ENCODE peak calls at places on chromosomes 11 and 22, in eight cellular contexts. H, N, R, Y, V, K, Z and F are unnamed samples.

GRCh38 chr11:68311155-68312116 is 955 bp upstream of the LRP5 start:
- DNase-seq in H (no peak), N (no peak), R (no peak), Y (no peak), V (no peak), K (no peak), Z (no peak), F (no peak)

GRCh38 chr11:293852-294661 is 5.1 kb downstream of the PGGHG start:
- DNase-seq in H (no peak), N (peak), R (no peak), Y (no peak), V (no peak), K (no peak), Z (peak), F (peak)

GRCh38 chr22:17063372-17064106 is 21.3 kb upstream of the IL17RA start:
- DNase-seq in H (peak), N (no peak), R (no peak), Y (no peak), V (peak), K (no peak), Z (no peak), F (peak)

GRCh38 chr22:19853879-19854777 is 546 bp downstream of the GNB1L start:
- DNase-seq in H (peak), N (no peak), R (no peak), Y (no peak), V (peak), K (no peak), Z (no peak), F (peak)

GRCh38 chr22:25453058-25453457 is 111.4 kb upstream of the GRK3 start:
- DNase-seq in H (no peak), N (no peak), R (no peak), Y (no peak), V (no peak), K (no peak), Z (no peak), F (no peak)

GRCh38 chr11:1460994-1461805 is 25.4 kb downstream of the MOB2 start:
- DNase-seq in H (peak), N (no peak), R (no peak), Y (no peak), V (no peak), K (no peak), Z (no peak), F (no peak)

GRCh38 chr11:10265936-10266335 is 28.1 kb downstream of the SBF2 start:
- DNase-seq in H (no peak), N (no peak), R (no peak), Y (no peak), V (no peak), K (no peak), Z (no peak), F (no peak)

GRCh38 chr11:92822410-92822809 is 147.0 kb upstream of the MTNR1B start:
- DNase-seq in H (no peak), N (no peak), R (no peak), Y (no peak), V (no peak), K (no peak), Z (no peak), F (no peak)

GRCh38 chr11:70538641-70539359 is 140.5 kb downstream of the CTTN start:
- DNase-seq in H (no peak), N (peak), R (no peak), Y (no peak), V (no peak), K (no peak), Z (no peak), F (no peak)

GRCh38 chr22:35457729-35458546 is 58.0 kb downstream of the MCM5 start:
- DNase-seq in H (no peak), N (no peak), R (no peak), Y (no peak), V (no peak), K (no peak), Z (no peak), F (no peak)

GRCh38 chr11:68461284-68461861 is 821 bp downstream of the PPP6R3 start:
- DNase-seq in H (peak), N (no peak), R (no peak), Y (no peak), V (peak), K (no peak), Z (no peak), F (no peak)

GRCh38 chr11:114317738-114318137 is 21.5 kb downstream of the NNMT start:
- DNase-seq in H (peak), N (no peak), R (no peak), Y (peak), V (peak), K (no peak), Z (peak), F (no peak)

GRCh38 chr22:17339095-17339693 is 30.1 kb upstream of the CECR2 start:
- DNase-seq in H (no peak), N (peak), R (no peak), Y (no peak), V (peak), K (peak), Z (no peak), F (no peak)

GRCh38 chr11:91778758-91779157 is 445.9 kb upstream of the FAT3 start:
- DNase-seq in H (no peak), N (no peak), R (no peak), Y (no peak), V (no peak), K (no peak), Z (no peak), F (no peak)

GRCh38 chr22:49008682-49009235 is 818.9 kb downstream of the BRD1 start:
- DNase-seq in H (no peak), N (no peak), R (no peak), Y (no peak), V (no peak), K (no peak), Z (no peak), F (peak)

GRCh38 chr22:27632451-27633295 is 168.9 kb downstream of the MN1 start:
- DNase-seq in H (no peak), N (no peak), R (no peak), Y (no peak), V (no peak), K (no peak), Z (peak), F (no peak)

GRCh38 chr22:46129390-46130041 is 20.8 kb upstream of the PPARA start:
- DNase-seq in H (no peak), N (peak), R (no peak), Y (no peak), V (no peak), K (peak), Z (peak), F (no peak)

GRCh38 chr11:78651923-78652602 is 77.4 kb upstream of the NARS2 start:
- DNase-seq in H (no peak), N (no peak), R (no peak), Y (no peak), V (no peak), K (no peak), Z (no peak), F (no peak)

GRCh38 chr11:30206249-30206996 is 24.4 kb upstream of the FSHB start:
- DNase-seq in H (no peak), N (no peak), R (no peak), Y (no peak), V (no peak), K (no peak), Z (no peak), F (no peak)

GRCh38 chr22:46948411-46949144 is 186.1 kb downstream of the TBC1D22A start:
- DNase-seq in H (no peak), N (no peak), R (no peak), Y (no peak), V (no peak), K (no peak), Z (no peak), F (no peak)

GRCh38 chr11:110565690-110566336 is 136.1 kb downstream of the FDX1 start:
- DNase-seq in H (no peak), N (no peak), R (no peak), Y (no peak), V (no peak), K (no peak), Z (no peak), F (no peak)

GRCh38 chr11:89235976-89236375 is 58.3 kb downstream of the TYR start:
- DNase-seq in H (no peak), N (no peak), R (no peak), Y (no peak), V (peak), K (no peak), Z (no peak), F (no peak)

GRCh38 chr22:48851933-48852549 is 975.6 kb downstream of the BRD1 start:
- DNase-seq in H (no peak), N (no peak), R (no peak), Y (no peak), V (no peak), K (no peak), Z (no peak), F (no peak)

GRCh38 chr11:25065711-25066110 is 568.9 kb downstream of the LUZP2 start:
- DNase-seq in H (peak), N (no peak), R (no peak), Y (no peak), V (peak), K (no peak), Z (no peak), F (no peak)

GRCh38 chr11:112526699-112527410 is 266.2 kb upstream of the PLET1 start:
- DNase-seq in H (no peak), N (no peak), R (no peak), Y (no peak), V (peak), K (no peak), Z (no peak), F (no peak)

GRCh38 chr11:12248330-12248729 is 129.0 kb upstream of the PARVA start:
- DNase-seq in H (peak), N (peak), R (no peak), Y (peak), V (peak), K (peak), Z (peak), F (no peak)

GRCh38 chr11:19345519-19345847 is 104.7 kb upstream of the E2F8 start:
- DNase-seq in H (no peak), N (no peak), R (no peak), Y (peak), V (no peak), K (no peak), Z (no peak), F (no peak)

GRCh38 chr11:44427432-44427831 is 117.5 kb upstream of the ALX4 start:
- DNase-seq in H (no peak), N (no peak), R (no peak), Y (peak), V (no peak), K (no peak), Z (no peak), F (no peak)

GRCh38 chr22:27885977-27886842 is 32.8 kb downstream of the PITPNB start:
- DNase-seq in H (peak), N (no peak), R (peak), Y (peak), V (peak), K (peak), Z (no peak), F (no peak)

GRCh38 chr11:73331138-73331916 is 23.3 kb downstream of the ARHGEF17 start:
- DNase-seq in H (peak), N (no peak), R (no peak), Y (peak), V (peak), K (no peak), Z (peak), F (no peak)

DNA sequence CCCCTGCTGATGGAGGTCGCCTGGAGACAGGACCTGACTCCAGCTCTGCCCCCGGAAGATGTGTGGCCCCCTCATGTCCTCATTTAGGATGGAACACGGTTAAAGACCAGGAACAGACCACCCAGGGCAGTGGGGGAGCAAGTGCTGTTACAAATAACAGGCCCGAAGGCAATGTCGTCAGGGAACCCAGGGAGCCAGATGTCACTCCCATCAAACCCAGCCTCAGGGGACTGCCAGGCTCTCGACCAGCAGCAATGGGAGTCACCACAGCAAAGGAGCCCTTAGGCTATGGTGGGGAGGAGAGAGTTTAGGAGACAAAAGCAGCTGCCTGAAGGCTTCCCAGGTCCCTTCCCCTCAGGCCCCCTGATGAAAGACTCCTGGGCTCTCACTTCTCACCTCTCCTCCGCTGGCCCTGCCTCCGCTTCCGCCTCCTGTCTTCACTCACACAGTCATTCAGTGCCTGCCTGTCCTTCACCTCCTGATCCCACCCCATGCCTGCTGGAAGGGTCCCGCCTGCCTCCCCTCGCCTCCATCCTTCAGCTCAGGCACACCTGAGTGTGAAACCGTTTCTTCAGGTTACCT is 4.4 kb downstream of the RPS19BP1 start:
- DNase-seq in H (no peak), N (peak), R (no peak), Y (no peak), V (no peak), K (no peak), Z (no peak), F (no peak)
- H3K4me3 ChIP-seq in H (no peak), N (no peak), R (no peak), Y (no peak), V (no peak), K (no peak), Z (peak), F (no peak)

GRCh38 chr22:29603358-29604191 is at the start of gene NF2:
- DNase-seq in H (peak), N (peak), R (peak), Y (peak), V (peak), K (peak), Z (peak), F (peak)
- TF ChIP-seq CTCF in H (no peak), N (peak), R (no peak), Y (peak), V (no peak), K (no peak), Z (no peak), F (no peak)

GRCh38 chr22:36856792-36857135 is 4.0 kb upstream of the NCF4 start:
- DNase-seq in H (no peak), N (no peak), R (no peak), Y (no peak), V (no peak), K (no peak), Z (no peak), F (no peak)
- H3K4me3 ChIP-seq in H (no peak), N (no peak), R (no peak), Y (no peak), V (no peak), K (no peak), Z (no peak), F (no peak)

DNA sequence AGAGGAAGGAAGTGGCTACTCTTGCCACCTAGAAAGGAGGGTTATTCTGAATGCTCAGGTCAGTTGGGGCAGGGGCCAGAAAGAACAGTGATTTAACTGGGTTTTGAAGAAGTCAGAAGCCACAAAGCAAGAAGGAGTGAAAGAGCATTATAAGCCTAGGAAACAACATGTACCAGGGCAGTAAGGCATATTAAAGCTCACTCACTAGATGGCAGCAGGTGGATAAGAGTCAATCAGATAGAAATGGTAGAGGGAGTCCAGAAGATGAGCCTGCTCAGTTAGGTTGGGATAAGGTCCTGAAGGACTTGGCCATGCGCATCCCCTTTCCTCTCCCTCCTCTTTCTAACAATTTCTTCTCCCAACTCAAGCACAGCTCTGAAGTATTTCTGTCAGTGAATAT is 22.0 kb upstream of the PATE1 start:
- DNase-seq in H (peak), N (no peak), R (no peak), Y (peak), V (peak), K (no peak), Z (no peak), F (no peak)
- TF ChIP-seq CTCF in H (no peak), N (peak), R (peak), Y (peak), V (peak), K (no peak), Z (no peak), F (no peak)

GRCh38 chr11:102268083-102268984 is 49.0 kb upstream of the BIRC3 start:
- DNase-seq in H (peak), N (peak), R (no peak), Y (peak), V (peak), K (peak), Z (peak), F (peak)

GRCh38 chr11:102266111-102266510 is 51.2 kb upstream of the BIRC3 start:
- DNase-seq in H (no peak), N (no peak), R (no peak), Y (no peak), V (no peak), K (no peak), Z (no peak), F (no peak)

GRCh38 chr11:102269927-102270326 is 47.4 kb upstream of the BIRC3 start:
- DNase-seq in H (peak), N (no peak), R (no peak), Y (no peak), V (peak), K (no peak), Z (no peak), F (no peak)

GRCh38 chr11:102267602-102268001 is 49.7 kb upstream of the BIRC3 start:
- DNase-seq in H (peak), N (no peak), R (peak), Y (no peak), V (peak), K (no peak), Z (no peak), F (no peak)

DNA sequence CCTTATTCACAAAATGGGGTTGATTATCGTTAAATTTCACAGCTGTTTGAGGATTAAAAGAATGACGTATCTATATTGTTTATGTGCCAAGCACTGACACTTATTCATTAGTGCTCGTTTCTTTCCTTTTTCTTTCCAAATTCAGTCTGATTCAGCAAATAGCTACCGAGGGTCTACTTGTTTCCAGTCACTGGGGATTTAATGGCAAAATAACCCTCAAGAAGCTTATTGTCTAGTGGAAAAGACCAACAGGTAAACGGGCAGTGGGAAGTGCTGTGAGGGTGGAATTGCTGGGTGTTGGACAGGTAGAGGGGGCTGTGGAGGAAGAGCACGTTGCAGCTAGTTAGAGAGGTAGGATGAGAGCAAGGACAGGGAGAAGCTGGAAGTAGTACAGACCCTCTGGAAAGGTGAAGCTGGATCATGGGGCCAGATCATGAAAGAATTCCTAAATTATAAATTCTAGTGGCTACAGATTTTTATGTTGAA is 48.3 kb upstream of the BIRC3 start:
- DNase-seq in H (no peak), N (no peak), R (no peak), Y (no peak), V (no peak), K (no peak), Z (no peak), F (no peak)
- H3K4me3 ChIP-seq in H (peak), N (peak), R (peak), Y (peak), V (peak), K (peak), Z (peak), F (no peak)

DNA sequence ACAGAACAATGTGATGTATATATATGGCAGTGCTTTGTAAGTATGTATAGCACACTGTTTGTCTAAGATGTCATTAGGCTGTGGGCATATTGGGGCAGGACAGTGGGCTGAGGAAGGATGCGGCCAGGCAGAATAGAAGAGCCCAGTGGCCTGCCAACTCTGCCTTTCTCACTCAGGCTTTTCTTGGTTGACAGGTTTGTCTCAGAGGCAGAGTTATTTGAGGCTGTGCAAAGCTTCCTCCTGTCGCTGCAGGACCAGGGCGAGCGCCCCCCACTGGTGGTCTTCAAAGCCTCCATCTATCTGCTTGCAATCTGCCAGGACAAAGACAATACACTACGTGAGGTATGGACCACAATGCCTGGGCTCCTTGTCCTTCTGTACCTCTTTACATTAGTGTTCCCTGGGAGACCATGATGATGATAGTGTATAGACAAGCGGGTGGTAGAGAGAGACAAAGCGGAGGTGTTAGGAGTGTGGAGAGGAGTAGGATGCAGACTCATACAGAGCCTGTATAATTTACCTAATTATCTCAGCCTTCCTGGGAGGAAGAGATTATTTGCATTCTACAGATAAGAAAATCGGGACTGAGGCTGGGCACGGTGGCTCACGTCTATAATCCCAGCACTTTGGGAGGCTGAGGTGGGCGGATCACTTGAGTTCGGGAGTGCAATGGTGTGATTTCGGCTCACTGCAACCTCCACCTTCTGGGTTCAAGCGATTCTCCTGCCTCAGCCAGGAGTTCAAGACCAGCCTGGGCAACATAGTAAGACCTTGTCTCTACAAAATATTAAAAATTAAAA is 37.3 kb upstream of the CCDC134 start:
- DNase-seq in H (peak), N (no peak), R (no peak), Y (peak), V (peak), K (no peak), Z (no peak), F (no peak)
- TF ChIP-seq CTCF in H (peak), N (peak), R (peak), Y (peak), V (peak), K (no peak), Z (peak), F (no peak)

GRCh38 chr22:38079804-38080203 is 4.2 kb downstream of the SLC16A8 start:
- DNase-seq in H (no peak), N (peak), R (no peak), Y (no peak), V (no peak), K (no peak), Z (no peak), F (no peak)

GRCh38 chr22:38080468-38080846 is 3.5 kb downstream of the SLC16A8 start:
- DNase-seq in H (no peak), N (peak), R (no peak), Y (no peak), V (no peak), K (no peak), Z (no peak), F (no peak)

GRCh38 chr22:38081636-38081940 is 2.4 kb downstream of the SLC16A8 start:
- DNase-seq in H (no peak), N (peak), R (no peak), Y (no peak), V (no peak), K (no peak), Z (no peak), F (no peak)

GRCh38 chr22:38081941-38082828 is 1.8 kb downstream of the SLC16A8 start:
- DNase-seq in H (no peak), N (peak), R (no peak), Y (no peak), V (no peak), K (no peak), Z (no peak), F (no peak)

GRCh38 chr22:38080847-38081635 is 2.9 kb downstream of the SLC16A8 start:
- DNase-seq in H (peak), N (peak), R (no peak), Y (peak), V (peak), K (no peak), Z (peak), F (no peak)
- H3K4me3 ChIP-seq in H (peak), N (no peak), R (no peak), Y (peak), V (peak), K (peak), Z (peak), F (peak)

GRCh38 chr22:32474635-32475427 is at the start of gene FBXO7:
- DNase-seq in H (no peak), N (peak), R (peak), Y (peak), V (peak), K (peak), Z (peak), F (peak)
- TF ChIP-seq CTCF in H (peak), N (peak), R (peak), Y (peak), V (peak), K (peak), Z (peak), F (peak)